ENCODE peak calls at places on chromosomes 4 and X, in nine cellular contexts. L is right lobe of liver; W is CD8-positive, alpha-beta memory T cell; H is cardiac muscle cell; K is sigmoid colon; Q is heart left ventricle; X is GM23248; M is HCT116; V is endodermal cell. O is an unnamed sample.

GRCh38 chr4:8001564-8002355 is 62.1 kb upstream of the AFAP1 start:
- DNase-seq in L (no peak), W (no peak), H (no peak), K (no peak), Q (no peak), X (no peak), M (no peak), V (no peak), O (no peak)

GRCh38 chr4:80154547-80154933 is 42.8 kb upstream of the PRDM8 start:
- DNase-seq in L (no peak), W (no peak), H (peak; percentile 42), K (no peak), Q (no peak), X (no peak), M (no peak), V (no peak), O (no peak)

GRCh38 chr4:134057356-134057755 is 144.2 kb downstream of the PABPC4L start:
- DNase-seq in L (no peak), W (no peak), H (no peak), K (no peak), Q (no peak), X (no peak), M (no peak), V (no peak), O (no peak)

GRCh38 chr4:39706829-39707511 is 9.0 kb downstream of the UBE2K start:
- DNase-seq in L (peak; percentile 25), W (no peak), H (no peak), K (no peak), Q (no peak), X (peak; percentile 59), M (no peak), V (peak; percentile 76), O (peak; percentile 50)

GRCh38 chr4:137896221-137896737 is 345.9 kb downstream of the SLC7A11 start:
- DNase-seq in L (no peak), W (no peak), H (no peak), K (no peak), Q (no peak), X (no peak), M (no peak), V (no peak), O (peak; percentile 45)

GRCh38 chr4:165005352-165005751 is 26.4 kb upstream of the TRIM60 start:
- DNase-seq in L (no peak), W (no peak), H (no peak), K (no peak), Q (no peak), X (no peak), M (no peak), V (no peak), O (no peak)

GRCh38 chr4:158895797-158896442 is 127.1 kb downstream of the FNIP2 start:
- DNase-seq in L (no peak), W (no peak), H (no peak), K (no peak), Q (no peak), X (no peak), M (no peak), V (peak; percentile 71), O (peak; percentile 31)

GRCh38 chr4:958314-958665 is 15.1 kb downstream of the DGKQ start:
- DNase-seq in L (no peak), W (no peak), H (no peak), K (peak; percentile 56), Q (no peak), X (no peak), M (no peak), V (no peak), O (no peak)

GRCh38 chr4:137532869-137533236 is 559 bp upstream of the PCDH18 start:
- DNase-seq in L (no peak), W (no peak), H (no peak), K (no peak), Q (no peak), X (peak; percentile 60), M (no peak), V (no peak), O (peak; percentile 50)

GRCh38 chrX:6163761-6164160 is 64.9 kb downstream of the NLGN4X start:
- DNase-seq in L (no peak), W (no peak), H (no peak), K (no peak), Q (no peak), X (no peak), M (no peak), V (no peak), O (no peak)

GRCh38 chr4:42845586-42845985 is 46.9 kb upstream of the GRXCR1 start:
- DNase-seq in L (no peak), W (no peak), H (no peak), K (no peak), Q (no peak), X (no peak), M (no peak), V (no peak), O (no peak)

GRCh38 chrX:153794897-153795816 is 689 bp downstream of the SSR4 start:
- DNase-seq in L (no peak), W (no peak), H (no peak), K (no peak), Q (no peak), X (peak; percentile 52), M (no peak), V (no peak), O (no peak)
- H3K9me3 ChIP-seq in L (no peaks in the 10 kb centered on the region), W (no peaks in the 10 kb centered on the region), H (no peaks in the 10 kb centered on the region), K (no peaks in the 10 kb centered on the region), Q (no peaks in the 10 kb centered on the region), X (no peaks in the 10 kb centered on the region), M (no peaks in the 10 kb centered on the region), V (no peaks in the 10 kb centered on the region), O (no peaks in the 10 kb centered on the region)

GRCh38 chr4:17324431-17324830 is 187.5 kb downstream of the QDPR start:
- DNase-seq in L (no peak), W (peak; percentile 6), H (peak; percentile 59), K (no peak), Q (no peak), X (peak; percentile 83), M (peak; percentile 29), V (peak; percentile 79), O (peak; percentile 70)

GRCh38 chr4:17323619-17324400 is 188.1 kb downstream of the QDPR start:
- DNase-seq in L (no peak), W (no peak), H (no peak), K (no peak), Q (no peak), X (peak; percentile 58), M (no peak), V (no peak), O (no peak)

GRCh38 chr4:17326756-17327155 is 185.1 kb downstream of the QDPR start:
- DNase-seq in L (no peak), W (no peak), H (no peak), K (no peak), Q (no peak), X (no peak), M (no peak), V (no peak), O (no peak)

GRCh38 chr4:17327587-17327986 is 184.3 kb downstream of the QDPR start:
- DNase-seq in L (no peak), W (no peak), H (no peak), K (no peak), Q (no peak), X (peak; percentile 31), M (no peak), V (no peak), O (no peak)

GRCh38 chr4:17325098-17325497 is 186.8 kb downstream of the QDPR start:
- DNase-seq in L (no peak), W (no peak), H (no peak), K (no peak), Q (no peak), X (no peak), M (no peak), V (no peak), O (no peak)
- H3K4me1 ChIP-seq in L (no peaks in the 10 kb centered on the region), W (peaks cover 10% of the 10 kb centered on the region), H (peaks cover 5% of the 10 kb centered on the region), K (peaks cover 7% of the 10 kb centered on the region), Q (peaks cover 5% of the 10 kb centered on the region), X (peaks cover 27% of the 10 kb centered on the region), M (peaks cover 5% of the 10 kb centered on the region), V (no peaks in the 10 kb centered on the region), O (peaks cover 24% of the 10 kb centered on the region)

DNA sequence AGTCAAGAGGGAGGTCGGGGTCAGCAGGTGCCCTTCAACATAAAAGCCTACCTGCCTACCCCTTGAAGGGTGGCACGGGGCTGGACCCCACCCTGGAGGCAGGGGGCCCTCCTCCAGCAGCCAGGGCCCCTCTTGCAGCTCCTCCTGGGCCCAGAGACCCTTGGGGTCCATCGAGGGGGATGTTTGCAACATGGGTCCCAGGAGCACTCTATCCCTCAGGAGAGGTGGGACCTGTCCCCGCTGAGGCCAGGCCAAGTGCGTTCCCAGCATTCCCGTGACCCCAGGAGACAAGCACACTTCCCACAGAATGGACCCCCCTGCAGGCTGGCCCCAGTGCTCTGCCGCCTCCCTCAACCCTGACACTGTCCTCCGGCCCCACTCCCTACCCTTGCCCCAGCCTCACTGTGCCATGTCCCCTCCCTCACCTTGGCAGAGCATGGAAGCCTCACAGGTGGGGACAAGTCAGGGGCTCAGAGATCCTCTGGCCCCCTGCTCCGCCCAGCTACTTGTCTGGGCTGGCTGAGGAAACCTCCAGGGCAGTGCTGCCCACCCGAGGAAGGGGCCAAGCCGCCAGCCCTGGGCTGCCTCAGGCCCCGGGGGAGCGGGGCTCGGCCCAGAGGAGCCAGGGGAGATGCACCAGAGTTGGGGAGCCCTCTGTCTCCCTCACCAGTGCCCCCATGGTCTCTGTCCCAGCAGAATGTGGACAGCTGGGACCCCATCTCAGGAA is 2.2 kb downstream of the MXD4 start:
- DNase-seq in L (peak; percentile 45), W (no peak), H (no peak), K (peak; percentile 68), Q (no peak), X (no peak), M (no peak), V (peak; percentile 39), O (no peak)
- H3K4me3 ChIP-seq in L (peak overlapping the region; percentile 93), W (no peak overlapping the region), H (no peak overlapping the region), K (peak overlapping the region; percentile 92), Q (peak overlapping the region; percentile 96), X (peak overlapping the region; percentile 99), M (no peak overlapping the region), V (peak overlapping the region; percentile 82), O (no peak overlapping the region)

GRCh38 chr4:4780634-4781287 is 78.7 kb upstream of the MSX1 start:
- DNase-seq in L (no peak), W (no peak), H (no peak), K (no peak), Q (no peak), X (peak; percentile 87), M (no peak), V (no peak), O (no peak)

GRCh38 chr4:4784379-4784778 is 75.1 kb upstream of the MSX1 start:
- DNase-seq in L (no peak), W (no peak), H (no peak), K (no peak), Q (no peak), X (no peak), M (no peak), V (peak; percentile 58), O (no peak)

GRCh38 chr4:4782969-4783368 is 76.5 kb upstream of the MSX1 start:
- DNase-seq in L (no peak), W (no peak), H (no peak), K (no peak), Q (no peak), X (peak; percentile 94), M (no peak), V (no peak), O (no peak)

GRCh38 chr4:4781936-4782754 is 77.3 kb upstream of the MSX1 start:
- DNase-seq in L (no peak), W (no peak), H (no peak), K (no peak), Q (no peak), X (peak; percentile 80), M (no peak), V (no peak), O (no peak)

DNA sequence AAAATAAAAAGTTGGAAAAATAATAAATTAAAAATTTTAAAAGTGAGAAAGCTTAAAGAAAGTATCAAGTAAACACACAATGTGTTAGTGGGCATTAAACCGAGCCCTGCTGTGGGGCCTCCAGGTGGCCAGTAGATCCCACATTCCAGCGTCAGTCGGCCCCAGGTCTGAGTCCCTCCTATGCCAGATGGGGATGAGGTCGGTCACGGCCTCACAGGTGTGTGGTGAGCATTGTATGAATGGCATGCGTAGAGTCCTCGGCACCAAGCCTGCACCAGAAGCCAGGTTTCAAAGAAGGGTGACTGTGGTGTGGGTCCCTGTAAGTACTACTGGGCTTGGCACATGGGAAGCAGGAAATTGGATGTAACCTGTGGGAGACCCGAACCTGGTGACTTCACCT is 75.6 kb upstream of the MSX1 start:
- DNase-seq in L (no peak), W (no peak), H (no peak), K (no peak), Q (no peak), X (no peak), M (no peak), V (peak; percentile 58), O (no peak)
- H3K9me3 ChIP-seq in L (no peaks in the 10 kb centered on the region), W (no peaks in the 10 kb centered on the region), H (no peaks in the 10 kb centered on the region), K (peaks cover 4% of the 10 kb centered on the region), Q (peaks cover 6% of the 10 kb centered on the region), X (no peaks in the 10 kb centered on the region), M (no peaks in the 10 kb centered on the region), V (peaks cover 13% of the 10 kb centered on the region), O (no peaks in the 10 kb centered on the region)